ENCODE peak calls at places on chromosomes 3 and 15, in ten cellular contexts. Y is WERI-Rb-1, K is adrenal gland, M is lung, B is tibial artery, O is PC-9, S is small intestine, U is endothelial cell of umbilical vein, Q is GM23338, J is dorsolateral prefrontal cortex. E is an unnamed sample.

GRCh38 chr15:97692317-97693015 is 268.0 kb upstream of the ARRDC4 start:
- DNase-seq in U (no peak), Q (no peak), J (peak), B (no peak), S (no peak), M (no peak), O (no peak), K (no peak), Y (no peak), E (no peak)

GRCh38 chr15:101455291-101455916 is 34.1 kb downstream of the PCSK6 start:
- DNase-seq in B (no peak), J (peak), U (no peak), K (peak), Y (no peak), M (no peak), O (no peak), S (no peak), Q (no peak), E (no peak)

GRCh38 chr3:45682311-45682710 is 6.9 kb upstream of the SACM1L start:
- DNase-seq in M (no peak), Q (no peak), S (no peak), Y (no peak), U (no peak), J (no peak), B (no peak), K (no peak), O (no peak), E (no peak)

GRCh38 chr3:43071313-43071893 is 34.5 kb downstream of the POMGNT2 start:
- DNase-seq in M (no peak), Q (peak), K (no peak), J (no peak), Y (peak), S (no peak), B (no peak), U (no peak), O (no peak), E (no peak)

GRCh38 chr3:56826831-56827722 is 25.3 kb upstream of the ARHGEF3 start:
- DNase-seq in U (no peak), M (no peak), S (peak), B (no peak), Y (peak), Q (no peak), J (no peak), K (no peak), O (peak), E (no peak)

GRCh38 chr3:188682316-188682715 is 489.5 kb upstream of the TPRG1 start:
- DNase-seq in B (no peak), K (no peak), O (no peak), U (no peak), S (no peak), Q (no peak), M (no peak), Y (no peak), J (no peak), E (no peak)

GRCh38 chr15:80162059-80162554 is 9.3 kb downstream of the FAH start:
- DNase-seq in B (no peak), S (no peak), K (peak), M (no peak), O (no peak), Q (no peak), J (no peak), U (no peak), Y (peak), E (no peak)

GRCh38 chr15:73380661-73381060 is 11.9 kb upstream of the HCN4 start:
- DNase-seq in J (no peak), K (no peak), M (no peak), U (no peak), Q (no peak), Y (no peak), O (no peak), S (no peak), B (no peak), E (no peak)

GRCh38 chr3:101229681-101230080 is 90.7 kb downstream of the IMPG2 start:
- DNase-seq in B (no peak), K (no peak), Y (no peak), J (no peak), M (no peak), O (no peak), S (peak), Q (no peak), U (peak), E (no peak)

GRCh38 chr3:125165189-125165947 is 47.2 kb downstream of the SLC12A8 start:
- DNase-seq in B (no peak), Q (peak), U (peak), J (no peak), O (no peak), K (peak), Y (peak), S (no peak), M (no peak), E (peak)

GRCh38 chr3:155281892-155282291 is 11.6 kb downstream of the STRIT1 start:
- DNase-seq in O (no peak), S (no peak), Q (peak), J (no peak), Y (no peak), B (no peak), U (no peak), K (no peak), M (no peak), E (no peak)

GRCh38 chr15:66912001-66912400 is 153.4 kb upstream of the SMAD3 start:
- DNase-seq in K (peak), Y (no peak), J (no peak), U (no peak), M (no peak), S (no peak), B (no peak), O (no peak), Q (no peak), E (no peak)

GRCh38 chr15:82122754-82123400 is 77.1 kb upstream of the MEX3B start:
- DNase-seq in S (peak), Q (no peak), Y (no peak), B (peak), K (peak), J (no peak), U (peak), O (peak), M (no peak), E (peak)

GRCh38 chr3:172355836-172356235 is 92.4 kb downstream of the GHSR start:
- DNase-seq in O (peak), J (no peak), Q (no peak), U (peak), K (no peak), Y (no peak), M (no peak), S (no peak), B (no peak), E (peak)

GRCh38 chr15:49832421-49832980 is 211.7 kb downstream of the DTWD1 start:
- DNase-seq in K (peak), S (peak), Y (peak), M (no peak), B (no peak), O (no peak), U (no peak), J (no peak), Q (peak), E (peak)

GRCh38 chr15:76286231-76286879 is 24.9 kb downstream of the ETFA start:
- DNase-seq in O (no peak), S (peak), Q (no peak), B (no peak), M (no peak), K (no peak), J (no peak), U (no peak), Y (no peak), E (no peak)

DNA sequence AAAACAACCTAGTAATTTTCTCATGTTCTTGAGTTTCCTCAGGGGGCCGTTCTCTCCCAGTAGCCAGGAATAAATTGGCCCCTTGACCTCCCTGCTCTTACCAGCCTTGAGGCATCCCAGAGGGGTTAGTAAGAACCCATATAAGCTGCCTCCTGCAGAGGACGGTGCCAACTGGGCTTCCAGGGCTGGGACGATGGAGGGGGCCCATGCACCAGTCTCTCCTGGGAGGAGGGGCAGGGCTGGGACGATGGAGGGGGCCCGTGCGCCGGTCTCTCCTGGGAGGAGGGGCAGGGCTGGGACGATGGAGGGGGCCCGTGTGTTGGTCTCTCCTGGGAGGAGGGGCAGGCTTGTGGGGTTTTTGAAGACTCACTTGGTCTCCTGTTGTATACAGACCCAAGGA is 22.0 kb downstream of the LINGO1 start:
- DNase-seq in Q (no peak), M (no peak), K (no peak), O (no peak), Y (no peak), J (no peak), U (no peak), B (peak), S (no peak), E (no peak)
- H3K4me3 ChIP-seq in Q (no peak), M (no peak), K (no peak), O (no peak), Y (no peak), J (no peak), U (no peak), B (no peak), S (no peak), E (no peak)

GRCh38 chr3:118196183-118196582 is 838.5 kb downstream of the IGSF11 start:
- DNase-seq in Q (no peak), O (no peak), K (no peak), J (no peak), B (no peak), Y (no peak), M (no peak), S (no peak), U (no peak), E (no peak)

GRCh38 chr3:118204052-118204451 is 830.6 kb downstream of the IGSF11 start:
- DNase-seq in M (no peak), Y (no peak), B (no peak), O (no peak), Q (no peak), J (no peak), K (no peak), U (no peak), S (no peak), E (no peak)

DNA sequence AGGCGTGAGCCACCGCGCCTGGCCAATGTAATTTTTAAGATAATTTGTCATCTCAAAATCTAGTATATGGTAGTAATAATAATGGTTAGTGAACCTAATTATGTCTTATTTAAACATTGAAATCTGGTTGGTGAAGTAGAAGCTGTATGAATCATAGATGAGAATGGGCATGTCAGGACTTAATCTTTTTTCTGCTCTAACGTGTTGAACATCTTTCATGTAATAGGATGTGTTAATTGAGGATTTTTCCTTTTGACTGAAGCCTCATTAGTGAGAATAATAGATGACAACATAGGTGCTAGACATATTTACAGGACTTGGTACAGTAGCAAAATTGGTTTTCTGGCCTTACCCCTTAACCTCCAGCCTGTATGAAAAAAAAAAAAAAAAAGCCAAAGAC is 835.6 kb downstream of the IGSF11 start:
- DNase-seq in K (no peak), B (no peak), O (no peak), Y (no peak), Q (no peak), S (no peak), J (no peak), M (no peak), U (no peak), E (no peak)
- H3K4me3 ChIP-seq in K (no peak), B (no peak), O (no peak), Y (no peak), Q (no peak), S (no peak), J (no peak), M (no peak), U (no peak), E (no peak)

GRCh38 chr15:42058791-42059190 is 35.6 kb downstream of the PLA2G4D start:
- DNase-seq in K (peak), M (no peak), Q (no peak), Y (no peak), O (no peak), B (no peak), U (no peak), J (no peak), S (no peak), E (no peak)

GRCh38 chr15:42053914-42054313 is 33.1 kb upstream of the PLA2G4E start:
- DNase-seq in Y (no peak), O (no peak), S (no peak), B (no peak), M (peak), U (no peak), J (no peak), Q (no peak), K (no peak), E (no peak)

GRCh38 chr15:42059661-42060476 is 34.5 kb downstream of the PLA2G4D start:
- DNase-seq in S (peak), Q (peak), O (no peak), B (no peak), Y (peak), M (peak), U (peak), J (peak), K (peak), E (peak)

GRCh38 chr15:42057744-42058646 is 36.4 kb downstream of the PLA2G4D start:
- DNase-seq in K (peak), S (peak), Q (no peak), B (no peak), U (no peak), Y (no peak), O (peak), M (peak), J (no peak), E (no peak)

DNA sequence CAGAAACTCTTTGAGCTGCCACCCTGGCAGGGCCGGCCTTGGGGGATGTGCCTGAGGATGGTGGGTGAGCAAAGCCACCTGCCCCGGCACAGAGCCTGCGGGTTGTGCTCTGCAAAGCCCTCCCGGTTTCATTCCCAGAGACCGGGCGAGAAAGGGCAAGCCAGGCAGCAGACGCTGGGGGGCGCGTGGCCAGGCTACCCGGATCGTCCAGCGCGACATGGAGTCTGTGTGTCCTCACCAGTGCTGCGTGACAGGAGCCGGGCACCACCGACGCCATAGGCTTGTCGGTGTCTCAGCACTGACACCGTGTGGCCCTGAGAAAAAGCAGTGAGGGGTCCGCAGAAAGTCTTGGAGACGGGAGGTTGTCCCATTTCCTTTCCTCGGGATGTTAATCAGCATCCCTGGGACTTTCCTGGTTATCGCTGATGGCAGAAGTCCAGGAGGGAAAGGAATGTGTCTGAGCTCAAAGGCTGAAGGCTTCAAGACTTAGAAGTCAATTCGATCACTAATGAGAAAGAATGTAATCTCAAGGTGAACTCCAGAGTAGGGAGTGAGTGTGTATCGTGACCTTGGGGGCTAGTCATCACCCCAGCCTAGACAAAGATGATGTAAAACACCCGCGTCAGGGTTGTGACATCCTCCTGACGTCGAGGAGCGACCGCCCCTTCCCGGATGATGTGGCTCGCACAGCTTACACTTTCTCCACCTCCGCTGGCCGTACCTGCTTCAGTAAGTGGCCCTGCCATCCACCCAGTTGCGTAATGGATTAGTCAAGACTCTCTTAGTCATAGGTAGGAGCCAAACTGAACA is 36.3 kb upstream of the PLA2G4E start:
- DNase-seq in U (peak), K (peak), Q (peak), O (peak), Y (peak), M (peak), B (no peak), S (peak), J (peak), E (peak)
- H3K4me3 ChIP-seq in U (no peak), K (no peak), Q (peak), O (peak), Y (peak), M (no peak), B (no peak), S (peak), J (peak), E (peak)

DNA sequence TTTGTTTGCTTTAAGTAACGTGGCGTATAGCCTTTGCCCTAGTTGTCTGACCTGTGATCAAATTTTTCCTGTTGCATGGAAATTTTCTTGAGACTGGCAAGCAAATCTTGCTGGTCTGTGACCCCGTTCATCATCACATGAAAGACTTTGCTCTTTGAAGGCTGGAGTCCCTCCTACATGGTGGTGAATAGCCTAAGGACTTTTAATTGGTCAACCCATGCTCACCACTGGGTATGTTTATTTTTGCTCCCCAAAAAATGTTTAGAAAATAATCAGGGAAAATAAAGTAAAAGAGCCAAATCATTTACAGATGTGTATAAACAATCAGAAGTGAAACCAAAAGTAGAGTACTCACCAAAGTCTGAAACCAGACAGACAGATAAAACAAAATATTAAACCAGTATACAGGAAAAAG is 1075.3 kb upstream of the ALCAM start:
- DNase-seq in J (no peak), M (no peak), K (no peak), U (peak), S (no peak), B (no peak), O (no peak), Y (no peak), Q (no peak), E (no peak)
- H3K4me3 ChIP-seq in J (peak), M (no peak), K (no peak), U (no peak), S (no peak), B (peak), O (no peak), Y (no peak), Q (no peak), E (peak)

GRCh38 chr3:169669816-169670215 is 6.3 kb upstream of the MECOM start:
- DNase-seq in O (no peak), Y (no peak), M (no peak), J (no peak), Q (no peak), K (no peak), B (no peak), U (no peak), S (no peak), E (no peak)
- H3K4me3 ChIP-seq in O (no peak), Y (no peak), M (no peak), J (no peak), Q (peak), K (no peak), B (no peak), U (no peak), S (no peak), E (no peak)